ENCODE peak calls at places on chromosome 3, in eight cellular contexts. L, E, Y, N, S, J, F and I are unnamed samples.

GRCh38 chr3:12985148-12985547 is 88.1 kb downstream of the IQSEC1 start:
- DNase-seq in N (no peak), F (no peak), Y (no peak), E (no peak), J (no peak), S (no peak), L (no peak), I (no peak)

GRCh38 chr3:57085211-57085610 is 24.7 kb downstream of the SPATA12 start:
- DNase-seq in F (no peak), J (no peak), Y (no peak), E (no peak), L (no peak), S (no peak), N (no peak), I (no peak)

GRCh38 chr3:126888186-126888760 is 94.6 kb upstream of the PLXNA1 start:
- DNase-seq in N (no peak), Y (no peak), S (no peak), E (no peak), F (no peak), L (no peak), J (no peak), I (no peak)

GRCh38 chr3:197302696-197303341 is 4.4 kb upstream of the DLG1 start:
- DNase-seq in E (no peak), N (peak; percentile 12), F (no peak), J (no peak), S (no peak), L (no peak), Y (no peak), I (no peak)

GRCh38 chr3:55486857-55487375 is at the start of gene WNT5A:
- DNase-seq in Y (peak; percentile 41), F (no peak), E (peak; percentile 32), N (no peak), S (peak; percentile 73), L (peak; percentile 91), J (no peak), I (peak; percentile 60)

GRCh38 chr3:99854899-99855298 is 37.2 kb downstream of the CMSS1 start:
- DNase-seq in J (no peak), S (no peak), Y (no peak), N (no peak), L (no peak), E (no peak), F (no peak), I (no peak)

GRCh38 chr3:65483475-65483874 is 555.2 kb downstream of the MAGI1 start:
- DNase-seq in Y (no peak), S (no peak), F (no peak), E (peak; percentile 50), N (no peak), L (no peak), J (no peak), I (peak; percentile 34)

GRCh38 chr3:123202451-123202850 is 708 bp downstream of the SEC22A start:
- DNase-seq in Y (peak; percentile 14), S (peak; percentile 43), J (no peak), E (no peak), N (peak; percentile 5), L (no peak), F (peak; percentile 14), I (no peak)

GRCh38 chr3:185549111-185549510 is 3.3 kb downstream of the LIPH start:
- DNase-seq in L (no peak), F (peak; percentile 23), S (no peak), Y (peak; percentile 83), E (no peak), N (no peak), J (no peak), I (peak; percentile 56)

GRCh38 chr3:169430687-169431404 is 232.7 kb downstream of the MECOM start:
- DNase-seq in L (no peak), F (no peak), Y (peak; percentile 3), E (no peak), N (no peak), J (no peak), S (no peak), I (no peak)

GRCh38 chr3:52289747-52290595 is 2.3 kb downstream of the GLYCTK start:
- DNase-seq in Y (no peak), F (no peak), S (no peak), E (peak; percentile 82), N (peak; percentile 97), J (no peak), L (peak; percentile 82), I (peak; percentile 26)

GRCh38 chr3:51796859-51797258 is 17.8 kb upstream of the IQCF6 start:
- DNase-seq in F (no peak), N (no peak), L (no peak), E (no peak), S (no peak), Y (no peak), J (no peak), I (no peak)

GRCh38 chr3:180680097-180680430 is 775 bp upstream of the CCDC39 start:
- DNase-seq in N (no peak), Y (peak; percentile 32), F (no peak), J (no peak), S (peak; percentile 38), L (no peak), E (peak; percentile 8), I (peak; percentile 10)

GRCh38 chr3:156356537-156357363 is 198.2 kb downstream of the SSR3 start:
- DNase-seq in N (no peak), L (no peak), J (no peak), F (no peak), Y (no peak), E (no peak), S (no peak), I (no peak)

GRCh38 chr3:132380979-132381944 is 36.0 kb upstream of the DNAJC13 start:
- DNase-seq in Y (no peak), N (no peak), L (peak; percentile 41), S (no peak), J (no peak), F (no peak), E (no peak), I (no peak)

GRCh38 chr3:33439421-33440327 is 531 bp downstream of the UBP1 start:
- DNase-seq in S (peak; percentile 84), E (peak; percentile 56), L (no peak), N (peak; percentile 21), Y (peak; percentile 54), J (no peak), F (peak; percentile 81), I (peak; percentile 44)

GRCh38 chr3:46270474-46270873 is 28.2 kb downstream of the CCR3 start:
- DNase-seq in S (no peak), F (no peak), E (no peak), N (no peak), J (peak; percentile 74), Y (no peak), L (no peak), I (no peak)

GRCh38 chr3:14142567-14143270 is 17.9 kb downstream of the TMEM43 start:
- DNase-seq in S (no peak), F (no peak), Y (no peak), J (no peak), L (no peak), E (no peak), N (no peak), I (no peak)

GRCh38 chr3:10560060-10560861 is 54.9 kb upstream of the ATP2B2 start:
- DNase-seq in L (no peak), N (no peak), E (no peak), Y (no peak), F (no peak), J (no peak), S (no peak), I (no peak)
- TF ChIP-seq CTCF in L (no peak), N (no peak), E (no peak), Y (no peak), F (no peak), J (no peak), S (no peak), I (no peak)

GRCh38 chr3:133745981-133746721 is at the start of gene TF:
- DNase-seq in L (peak; percentile 76), F (no peak), S (peak; percentile 76), Y (no peak), J (peak; percentile 89), E (no peak), N (peak; percentile 95), I (no peak)
- TF ChIP-seq EP300 in L (no peak), F (no peak), S (no peak), Y (no peak), J (no peak), E (no peak), N (peak; percentile 85), I (no peak)

GRCh38 chr3:146195605-146196004 is 34.6 kb upstream of the PLOD2 start:
- DNase-seq in F (no peak), N (no peak), L (no peak), Y (no peak), J (no peak), S (no peak), E (no peak), I (no peak)

GRCh38 chr3:146184616-146185015 is 23.6 kb upstream of the PLOD2 start:
- DNase-seq in J (no peak), S (no peak), L (no peak), Y (peak; percentile 44), E (no peak), N (no peak), F (no peak), I (no peak)

GRCh38 chr3:146187334-146187950 is 26.5 kb upstream of the PLOD2 start:
- DNase-seq in F (no peak), N (no peak), L (no peak), E (no peak), J (no peak), S (no peak), Y (peak; percentile 50), I (no peak)

GRCh38 chr3:146195030-146195429 is 34.0 kb upstream of the PLOD2 start:
- DNase-seq in E (no peak), N (no peak), S (no peak), L (no peak), F (no peak), Y (no peak), J (no peak), I (no peak)

DNA sequence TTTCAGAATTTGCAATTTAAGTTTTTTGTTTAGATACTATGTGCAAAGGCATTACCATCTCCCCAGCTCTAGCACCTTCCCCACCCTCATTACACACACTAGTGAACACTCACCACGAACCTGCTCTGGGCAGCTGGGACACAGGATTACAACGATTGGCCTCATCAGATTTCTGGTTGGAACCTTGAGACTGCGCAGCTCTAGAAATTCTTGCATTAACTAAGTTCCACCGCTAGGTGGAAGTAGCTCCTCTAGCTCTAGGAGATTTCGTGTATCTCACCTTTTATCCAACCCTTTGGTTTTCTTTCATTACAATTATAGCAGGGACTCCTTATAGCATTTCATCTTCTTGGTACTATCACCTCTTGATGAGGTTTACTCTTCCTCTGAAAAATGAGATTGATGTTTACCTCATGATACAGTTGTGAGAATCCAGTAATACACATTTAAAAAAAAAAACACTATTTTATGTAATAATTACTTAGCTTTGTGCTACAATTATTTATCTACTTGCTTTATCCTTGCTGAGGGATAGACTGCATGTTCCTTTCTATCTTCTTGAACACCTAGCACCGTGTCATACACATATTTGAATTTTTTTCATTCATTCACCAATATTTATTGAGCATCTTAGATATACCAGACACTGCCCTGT is 28.7 kb upstream of the PLOD2 start:
- DNase-seq in L (no peak), E (no peak), S (peak; percentile 40), J (no peak), F (peak; percentile 33), N (peak; percentile 49), Y (peak; percentile 72), I (no peak)
- H3K4me3 ChIP-seq in L (no peak overlapping the region), E (no peak overlapping the region), S (no peak overlapping the region), J (no peak overlapping the region), F (no peak overlapping the region), N (no peak overlapping the region), Y (peak overlapping the region; percentile 24), I (no peak overlapping the region)

DNA sequence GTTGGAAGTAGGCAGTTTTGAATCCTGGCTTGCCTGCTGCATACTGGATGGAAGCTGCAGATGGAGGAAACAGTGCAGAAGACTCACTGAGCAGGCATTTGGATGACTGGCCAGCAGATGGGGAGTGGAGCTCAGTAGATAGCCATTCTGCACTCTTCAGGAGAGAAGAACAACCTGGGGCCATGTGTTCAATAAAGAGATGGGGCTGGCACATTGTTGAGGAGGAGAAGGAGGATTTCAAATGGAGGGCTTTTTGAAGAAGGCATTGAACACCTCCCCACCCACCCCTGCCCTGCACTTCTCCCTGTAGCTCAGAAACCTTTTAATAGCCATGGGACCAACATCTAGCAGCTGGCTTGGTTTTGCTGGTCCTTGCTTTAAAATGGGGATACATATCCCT is 109.8 kb downstream of the CACNA1D start:
- DNase-seq in F (no peak), J (peak; percentile 57), E (no peak), S (no peak), Y (no peak), N (no peak), L (no peak), I (no peak)
- TF ChIP-seq CTCF in F (no peak), J (no peak), E (no peak), S (no peak), Y (no peak), N (no peak), L (no peak), I (no peak)